ENCODE peak calls at places on chromosomes 13 and 19, in five cellular contexts. L is A549, P is GM12878, R is K562, K is HepG2. C is an unnamed sample.

GRCh38 chr19:1954547-1954946 is 13.6 kb downstream of the CSNK1G2 start:
- DNase-seq in L (no peak), P (no peak), R (no peak), K (no peak), C (no peak)

GRCh38 chr13:23806874-23807522 is 82.2 kb downstream of the MIPEP start:
- DNase-seq in L (no peak), P (no peak), R (no peak), K (no peak), C (no peak)

GRCh38 chr19:6765738-6766356 is 1.4 kb downstream of the SH2D3A start:
- DNase-seq in L (no peak), P (no peak), R (no peak), K (peak; percentile 19), C (peak; percentile 90)

GRCh38 chr19:23698711-23699520 is 11.9 kb upstream of the ZNF675 start:
- DNase-seq in L (no peak), P (no peak), R (no peak), K (no peak), C (peak; percentile 25)

GRCh38 chr19:13146763-13147563 is 3.2 kb downstream of the STX10 start:
- DNase-seq in L (no peak), P (no peak), R (no peak), K (no peak), C (no peak)

GRCh38 chr13:66984241-66984640 is 245.9 kb downstream of the PCDH9 start:
- DNase-seq in L (no peak), P (no peak), R (no peak), K (no peak), C (no peak)

GRCh38 chr19:30070970-30071632 is 129.1 kb downstream of the URI1 start:
- DNase-seq in L (no peak), P (no peak), R (no peak), K (no peak), C (no peak)

GRCh38 chr19:2478324-2478755 is 2.4 kb downstream of the GADD45B start:
- DNase-seq in L (no peak), P (no peak), R (no peak), K (no peak), C (no peak)

GRCh38 chr13:33213024-33213795 is 72.3 kb downstream of the STARD13 start:
- DNase-seq in L (no peak), P (no peak), R (no peak), K (peak; percentile 46), C (no peak)

GRCh38 chr19:2507109-2507508 is 31.2 kb downstream of the GADD45B start:
- DNase-seq in L (peak; percentile 52), P (no peak), R (no peak), K (peak; percentile 92), C (no peak)

GRCh38 chr19:39765091-39766076 is 13.3 kb upstream of the LEUTX start:
- DNase-seq in L (peak; percentile 41), P (no peak), R (peak; percentile 61), K (peak; percentile 48), C (peak; percentile 73)

GRCh38 chr13:21849323-21849722 is 178.4 kb downstream of the FGF9 start:
- DNase-seq in L (no peak), P (peak; percentile 4), R (peak; percentile 15), K (peak; percentile 52), C (no peak)

GRCh38 chr13:20359335-20359734 is 127.2 kb upstream of the GJB6 start:
- DNase-seq in L (peak; percentile 32), P (no peak), R (no peak), K (peak; percentile 32), C (no peak)

GRCh38 chr19:18461471-18461870 is 23.5 kb upstream of the ISYNA1 start:
- DNase-seq in L (no peak), P (no peak), R (no peak), K (no peak), C (no peak)

GRCh38 chr19:1490020-1490310 is 185 bp downstream of the PCSK4 start:
- DNase-seq in L (no peak), P (no peak), R (no peak), K (no peak), C (no peak)

GRCh38 chr13:96020155-96020575 is 33.0 kb downstream of the UGGT2 start:
- DNase-seq in L (peak; percentile 31), P (peak; percentile 23), R (peak; percentile 11), K (peak; percentile 75), C (no peak)

GRCh38 chr13:35881360-35881759 is 249.8 kb downstream of the DCLK1 start:
- DNase-seq in L (no peak), P (no peak), R (no peak), K (no peak), C (no peak)

GRCh38 chr19:4571305-4571917 is 11.9 kb upstream of the SEMA6B start:
- DNase-seq in L (no peak), P (no peak), R (no peak), K (no peak), C (no peak)

GRCh38 chr19:47258434-47258833 is 2.1 kb downstream of the CCDC9 start:
- DNase-seq in L (no peak), P (no peak), R (no peak), K (no peak), C (no peak)

GRCh38 chr13:21730186-21730880 is 59.5 kb downstream of the FGF9 start:
- DNase-seq in L (no peak), P (no peak), R (no peak), K (no peak), C (no peak)

GRCh38 chr19:18224525-18225354 is 1.5 kb downstream of the PDE4C start:
- DNase-seq in L (peak; percentile 89), P (peak; percentile 80), R (peak; percentile 95), K (peak; percentile 95), C (peak; percentile 100)

GRCh38 chr13:98202026-98202425 is 25.0 kb upstream of the RNF113B start:
- DNase-seq in L (no peak), P (peak; percentile 17), R (no peak), K (peak; percentile 59), C (no peak)

GRCh38 chr19:35828694-35829301 is 16.2 kb upstream of the PRODH2 start:
- DNase-seq in L (peak; percentile 70), P (no peak), R (peak; percentile 76), K (peak; percentile 66), C (peak; percentile 87)

GRCh38 chr13:77779461-77780272 is 82.2 kb downstream of the SLAIN1 start:
- DNase-seq in L (peak; percentile 1), P (peak; percentile 24), R (no peak), K (peak; percentile 26), C (no peak)

GRCh38 chr19:2451741-2452140 is 5.0 kb downstream of the LMNB2 start:
- DNase-seq in L (no peak), P (no peak), R (no peak), K (no peak), C (no peak)

GRCh38 chr19:49872245-49873148 is 4.7 kb downstream of the AKT1S1 start:
- DNase-seq in L (no peak), P (no peak), R (no peak), K (no peak), C (no peak)

GRCh38 chr19:49871349-49871985 is 4.1 kb upstream of the PNKP start:
- DNase-seq in L (no peak), P (no peak), R (no peak), K (no peak), C (no peak)

GRCh38 chr19:49873834-49874233 is 3.3 kb downstream of the AKT1S1 start:
- DNase-seq in L (no peak), P (no peak), R (no peak), K (no peak), C (no peak)

GRCh38 chr19:49874503-49875157 is 2.5 kb downstream of the AKT1S1 start:
- DNase-seq in L (no peak), P (no peak), R (no peak), K (no peak), C (no peak)

GRCh38 chr19:49873149-49873521 is 4.0 kb downstream of the AKT1S1 start:
- DNase-seq in L (no peak), P (no peak), R (no peak), K (no peak), C (no peak)
- TF ChIP-seq ESRRA in L (no peak), P (no peak), R (no peak), K (no peak), C (no peak)

GRCh38 chr13:53672005-53672404 is 643.4 kb downstream of the OLFM4 start:
- DNase-seq in L (no peak), P (no peak), R (no peak), K (no peak), C (no peak)
- TF ChIP-seq ESRRA in L (no peak), P (no peak), R (no peak), K (no peak), C (no peak)

DNA sequence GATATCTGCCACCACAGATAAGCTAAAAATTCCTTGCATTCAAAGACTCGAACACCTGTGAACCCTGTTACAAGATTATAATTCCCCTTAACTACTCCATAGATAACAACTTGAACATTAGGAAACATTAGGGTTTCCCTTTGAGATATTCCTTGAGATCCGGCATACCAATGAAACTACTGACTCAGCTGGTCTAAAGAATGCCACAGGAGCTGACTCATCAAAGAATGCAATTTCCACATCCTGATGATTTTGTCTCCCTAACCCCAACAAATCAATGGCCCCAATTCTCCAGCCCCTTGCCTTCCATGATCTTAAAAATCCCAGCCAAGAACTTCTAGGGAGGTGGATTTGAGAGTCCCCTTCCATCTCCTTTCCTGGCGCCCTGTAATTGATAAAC is 35.6 kb upstream of the ZNF599 start:
- DNase-seq in L (no peak), P (no peak), R (no peak), K (no peak), C (no peak)
- TF ChIP-seq ESRRA in L (no peak), P (no peak), R (no peak), K (no peak), C (no peak)

GRCh38 chr13:100542546-100543156 is 45.9 kb downstream of the GGACT start:
- DNase-seq in L (peak; percentile 11), P (peak; percentile 43), R (peak; percentile 10), K (peak; percentile 35), C (no peak)
- TF ChIP-seq ESRRA in L (no peak), P (no peak), R (no peak), K (no peak), C (no peak)

DNA sequence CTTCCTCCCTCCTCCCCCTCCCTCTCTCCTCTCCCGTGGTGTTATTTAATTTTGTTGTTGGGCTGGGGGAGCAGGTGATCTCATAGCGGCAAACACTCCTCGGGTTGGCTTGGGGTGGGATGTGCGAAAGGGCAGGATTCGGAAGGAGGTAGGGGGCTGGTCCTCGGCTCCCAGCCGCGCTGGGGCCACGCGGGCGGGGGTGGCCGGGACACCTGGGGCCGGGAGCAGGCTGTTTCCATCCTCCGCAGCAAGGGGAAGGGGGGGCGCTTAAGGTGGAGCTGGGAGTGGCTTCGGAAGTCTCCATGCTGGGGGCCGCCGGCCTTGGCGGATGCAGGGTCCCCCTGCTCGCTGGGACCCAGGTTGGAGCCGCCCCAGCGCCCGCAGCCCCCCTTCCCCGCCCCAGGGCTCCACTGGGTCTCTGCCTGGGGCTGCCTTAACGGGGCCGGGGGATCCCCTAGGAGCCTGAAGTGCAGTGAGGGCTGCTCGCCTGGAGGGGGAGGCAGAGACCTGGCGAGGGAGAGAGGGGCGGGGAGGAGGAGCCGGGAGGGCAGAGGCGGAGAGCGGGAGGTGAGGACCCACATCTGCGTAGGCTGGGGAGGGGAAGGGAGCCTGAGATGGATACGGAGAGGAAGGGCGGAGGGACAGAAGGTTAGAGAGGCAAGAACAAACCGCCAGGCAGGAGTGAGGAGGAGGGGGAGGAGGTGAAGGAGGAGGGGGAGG is 365 bp upstream of the CA11 start:
- DNase-seq in L (peak; percentile 97), P (no peak), R (peak; percentile 92), K (peak; percentile 70), C (peak; percentile 97)
- TF ChIP-seq ESRRA in L (no peak), P (no peak), R (no peak), K (peak; percentile 37), C (no peak)

C was measured in WTC11.